ENCODE peak calls at places on chromosomes 16 and 17, in six cellular contexts. One of them, this sample, is unnamed.

GRCh38 chr16:12321363-12321762 is 344.8 kb downstream of the SNX29 start:
- DNase-seq in choroid plexus epithelial cell: no peak
- DNase-seq in AG10803: no peak
- DNase-seq in GM12865: no peak
- DNase-seq in HFF-Myc: no peak
- DNase-seq in transverse colon: no peak
- DNase-seq in this sample: no peak

GRCh38 chr16:10113248-10113647 is 69.0 kb downstream of the GRIN2A start:
- DNase-seq in choroid plexus epithelial cell: no peak
- DNase-seq in AG10803: no peak
- DNase-seq in GM12865: no peak
- DNase-seq in HFF-Myc: no peak
- DNase-seq in transverse colon: no peak
- DNase-seq in this sample: no peak

GRCh38 chr16:1335211-1335971 is 1.9 kb downstream of the BAIAP3 start:
- DNase-seq in choroid plexus epithelial cell: no peak
- DNase-seq in AG10803: no peak
- DNase-seq in GM12865: no peak
- DNase-seq in HFF-Myc: no peak
- DNase-seq in transverse colon: no peak
- DNase-seq in this sample: no peak

GRCh38 chr16:86033016-86033474 is 134.1 kb downstream of the IRF8 start:
- DNase-seq in choroid plexus epithelial cell: no peak
- DNase-seq in AG10803: no peak
- DNase-seq in GM12865: no peak
- DNase-seq in HFF-Myc: no peak
- DNase-seq in transverse colon: no peak
- DNase-seq in this sample: no peak

GRCh38 chr17:43669971-43670644 is 8.4 kb upstream of the MEOX1 start:
- DNase-seq in choroid plexus epithelial cell: peak
- DNase-seq in AG10803: no peak
- DNase-seq in GM12865: no peak
- DNase-seq in HFF-Myc: no peak
- DNase-seq in transverse colon: peak
- DNase-seq in this sample: peak

GRCh38 chr16:48197294-48197693 is 41.5 kb upstream of the ABCC12 start:
- DNase-seq in choroid plexus epithelial cell: no peak
- DNase-seq in AG10803: no peak
- DNase-seq in GM12865: no peak
- DNase-seq in HFF-Myc: no peak
- DNase-seq in transverse colon: no peak
- DNase-seq in this sample: no peak

GRCh38 chr17:29619251-29619650 is 3.5 kb downstream of the CORO6 start:
- DNase-seq in choroid plexus epithelial cell: peak
- DNase-seq in AG10803: peak
- DNase-seq in GM12865: no peak
- DNase-seq in HFF-Myc: no peak
- DNase-seq in transverse colon: no peak
- DNase-seq in this sample: no peak

GRCh38 chr17:43940630-43941029 is 1.6 kb downstream of the PPY start:
- DNase-seq in choroid plexus epithelial cell: peak
- DNase-seq in AG10803: peak
- DNase-seq in GM12865: no peak
- DNase-seq in HFF-Myc: no peak
- DNase-seq in transverse colon: no peak
- DNase-seq in this sample: no peak

GRCh38 chr17:75159196-75160031 is 5.1 kb upstream of the JPT1 start:
- DNase-seq in choroid plexus epithelial cell: peak
- DNase-seq in AG10803: no peak
- DNase-seq in GM12865: no peak
- DNase-seq in HFF-Myc: no peak
- DNase-seq in transverse colon: no peak
- DNase-seq in this sample: no peak

GRCh38 chr17:71922439-71922838 is 198.4 kb upstream of the SOX9 start:
- DNase-seq in choroid plexus epithelial cell: peak
- DNase-seq in AG10803: peak
- DNase-seq in GM12865: peak
- DNase-seq in HFF-Myc: no peak
- DNase-seq in transverse colon: no peak
- DNase-seq in this sample: no peak

GRCh38 chr17:73292031-73292531 is 19.7 kb downstream of the CDC42EP4 start:
- DNase-seq in choroid plexus epithelial cell: peak
- DNase-seq in AG10803: peak
- DNase-seq in GM12865: no peak
- DNase-seq in HFF-Myc: no peak
- DNase-seq in transverse colon: no peak
- DNase-seq in this sample: no peak

GRCh38 chr17:28526381-28526780 is 20.2 kb downstream of the FOXN1 start:
- DNase-seq in choroid plexus epithelial cell: no peak
- DNase-seq in AG10803: no peak
- DNase-seq in GM12865: no peak
- DNase-seq in HFF-Myc: no peak
- DNase-seq in transverse colon: no peak
- DNase-seq in this sample: no peak

GRCh38 chr17:43477832-43478634 is 5.7 kb upstream of the DHX8 start:
- DNase-seq in choroid plexus epithelial cell: no peak
- DNase-seq in AG10803: peak
- DNase-seq in GM12865: no peak
- DNase-seq in HFF-Myc: no peak
- DNase-seq in transverse colon: no peak
- DNase-seq in this sample: no peak

GRCh38 chr17:10127819-10128375 is 70.5 kb downstream of the GAS7 start:
- DNase-seq in choroid plexus epithelial cell: peak
- DNase-seq in AG10803: peak
- DNase-seq in GM12865: no peak
- DNase-seq in HFF-Myc: peak
- DNase-seq in transverse colon: peak
- DNase-seq in this sample: peak

GRCh38 chr17:31357831-31358400 is 33.6 kb upstream of the RAB11FIP4 start:
- DNase-seq in choroid plexus epithelial cell: peak
- DNase-seq in AG10803: peak
- DNase-seq in GM12865: no peak
- DNase-seq in HFF-Myc: no peak
- DNase-seq in transverse colon: no peak
- DNase-seq in this sample: no peak

GRCh38 chr16:2842340-2843000 is 12.4 kb downstream of the ZG16B start:
- DNase-seq in choroid plexus epithelial cell: peak
- DNase-seq in AG10803: no peak
- DNase-seq in GM12865: peak
- DNase-seq in HFF-Myc: no peak
- DNase-seq in transverse colon: peak
- DNase-seq in this sample: peak

GRCh38 chr17:32396343-32396742 is 46.4 kb downstream of the ZNF207 start:
- DNase-seq in choroid plexus epithelial cell: no peak
- DNase-seq in AG10803: no peak
- DNase-seq in GM12865: no peak
- DNase-seq in HFF-Myc: no peak
- DNase-seq in transverse colon: peak
- DNase-seq in this sample: peak

GRCh38 chr17:82869536-82869935 is 29.7 kb upstream of the ZNF750 start:
- DNase-seq in choroid plexus epithelial cell: no peak
- DNase-seq in AG10803: no peak
- DNase-seq in GM12865: no peak
- DNase-seq in HFF-Myc: no peak
- DNase-seq in transverse colon: no peak
- DNase-seq in this sample: no peak

GRCh38 chr17:72474243-72474642 is 353.4 kb downstream of the SOX9 start:
- DNase-seq in choroid plexus epithelial cell: no peak
- DNase-seq in AG10803: no peak
- DNase-seq in GM12865: no peak
- DNase-seq in HFF-Myc: no peak
- DNase-seq in transverse colon: no peak
- DNase-seq in this sample: no peak

GRCh38 chr17:65364408-65364807 is 197.0 kb downstream of the AXIN2 start:
- DNase-seq in choroid plexus epithelial cell: no peak
- DNase-seq in AG10803: no peak
- DNase-seq in GM12865: no peak
- DNase-seq in HFF-Myc: no peak
- DNase-seq in transverse colon: no peak
- DNase-seq in this sample: no peak

GRCh38 chr17:35167046-35167445 is 19.4 kb downstream of the UNC45B start:
- DNase-seq in choroid plexus epithelial cell: no peak
- DNase-seq in AG10803: no peak
- DNase-seq in GM12865: no peak
- DNase-seq in HFF-Myc: no peak
- DNase-seq in transverse colon: no peak
- DNase-seq in this sample: no peak

GRCh38 chr17:80007939-80008338 is 27.7 kb downstream of the TBC1D16 start:
- DNase-seq in choroid plexus epithelial cell: no peak
- DNase-seq in AG10803: no peak
- DNase-seq in GM12865: no peak
- DNase-seq in HFF-Myc: no peak
- DNase-seq in transverse colon: no peak
- DNase-seq in this sample: no peak

GRCh38 chr17:732788-733720 is 658 bp downstream of the TLCD3A start:
- DNase-seq in choroid plexus epithelial cell: peak
- DNase-seq in AG10803: peak
- DNase-seq in GM12865: peak
- DNase-seq in HFF-Myc: no peak
- DNase-seq in transverse colon: peak
- DNase-seq in this sample: peak

GRCh38 chr16:88681084-88681680 is 5.1 kb downstream of the SNAI3 start:
- DNase-seq in choroid plexus epithelial cell: no peak
- DNase-seq in AG10803: no peak
- DNase-seq in GM12865: peak
- DNase-seq in HFF-Myc: no peak
- DNase-seq in transverse colon: peak
- DNase-seq in this sample: peak

GRCh38 chr17:64448665-64449512 is at the start of gene MILR1:
- DNase-seq in choroid plexus epithelial cell: peak
- DNase-seq in AG10803: peak
- DNase-seq in GM12865: peak
- DNase-seq in HFF-Myc: peak
- DNase-seq in transverse colon: peak
- DNase-seq in this sample: peak

GRCh38 chr16:22635345-22635744 is 124.7 kb downstream of the NPIPB5 start:
- DNase-seq in choroid plexus epithelial cell: no peak
- DNase-seq in AG10803: no peak
- DNase-seq in GM12865: no peak
- DNase-seq in HFF-Myc: no peak
- DNase-seq in transverse colon: no peak
- DNase-seq in this sample: no peak

GRCh38 chr16:67173323-67173722 is 3.0 kb downstream of the NOL3 start:
- DNase-seq in choroid plexus epithelial cell: no peak
- DNase-seq in AG10803: no peak
- DNase-seq in GM12865: no peak
- DNase-seq in HFF-Myc: no peak
- DNase-seq in transverse colon: no peak
- DNase-seq in this sample: peak

GRCh38 chr17:40445769-40446468 is 2.7 kb downstream of the IGFBP4 start:
- DNase-seq in choroid plexus epithelial cell: peak
- DNase-seq in AG10803: no peak
- DNase-seq in GM12865: no peak
- DNase-seq in HFF-Myc: no peak
- DNase-seq in transverse colon: no peak
- DNase-seq in this sample: no peak
- H3K4me3 ChIP-seq in choroid plexus epithelial cell: peak
- H3K4me3 ChIP-seq in AG10803: peak
- H3K4me3 ChIP-seq in GM12865: no peak
- H3K4me3 ChIP-seq in HFF-Myc: peak
- H3K4me3 ChIP-seq in transverse colon: peak
- H3K4me3 ChIP-seq in this sample: peak

GRCh38 chr16:84755004-84755672 is 55.3 kb downstream of the USP10 start:
- DNase-seq in choroid plexus epithelial cell: no peak
- DNase-seq in AG10803: no peak
- DNase-seq in GM12865: peak
- DNase-seq in HFF-Myc: no peak
- DNase-seq in transverse colon: no peak
- DNase-seq in this sample: no peak
- H3K4me3 ChIP-seq in choroid plexus epithelial cell: no peak
- H3K4me3 ChIP-seq in AG10803: no peak
- H3K4me3 ChIP-seq in GM12865: no peak
- H3K4me3 ChIP-seq in HFF-Myc: no peak
- H3K4me3 ChIP-seq in transverse colon: no peak
- H3K4me3 ChIP-seq in this sample: no peak

GRCh38 chr17:69538795-69539194 is 124.3 kb downstream of the MAP2K6 start:
- DNase-seq in choroid plexus epithelial cell: no peak
- DNase-seq in AG10803: no peak
- DNase-seq in GM12865: no peak
- DNase-seq in HFF-Myc: no peak
- DNase-seq in transverse colon: no peak
- DNase-seq in this sample: no peak

GRCh38 chr17:69535022-69535570 is 120.6 kb downstream of the MAP2K6 start:
- DNase-seq in choroid plexus epithelial cell: no peak
- DNase-seq in AG10803: no peak
- DNase-seq in GM12865: no peak
- DNase-seq in HFF-Myc: no peak
- DNase-seq in transverse colon: peak
- DNase-seq in this sample: no peak

GRCh38 chr17:69539274-69539673 is 124.8 kb downstream of the MAP2K6 start:
- DNase-seq in choroid plexus epithelial cell: peak
- DNase-seq in AG10803: no peak
- DNase-seq in GM12865: no peak
- DNase-seq in HFF-Myc: no peak
- DNase-seq in transverse colon: no peak
- DNase-seq in this sample: no peak

GRCh38 chr17:69540356-69540755 is 125.9 kb downstream of the MAP2K6 start:
- DNase-seq in choroid plexus epithelial cell: peak
- DNase-seq in AG10803: peak
- DNase-seq in GM12865: no peak
- DNase-seq in HFF-Myc: no peak
- DNase-seq in transverse colon: no peak
- DNase-seq in this sample: no peak

GRCh38 chr17:69539781-69540319 is 125.4 kb downstream of the MAP2K6 start:
- DNase-seq in choroid plexus epithelial cell: peak
- DNase-seq in AG10803: peak
- DNase-seq in GM12865: no peak
- DNase-seq in HFF-Myc: peak
- DNase-seq in transverse colon: no peak
- DNase-seq in this sample: peak
- H3K4me3 ChIP-seq in choroid plexus epithelial cell: no peak
- H3K4me3 ChIP-seq in AG10803: no peak
- H3K4me3 ChIP-seq in GM12865: no peak
- H3K4me3 ChIP-seq in HFF-Myc: no peak
- H3K4me3 ChIP-seq in transverse colon: no peak
- H3K4me3 ChIP-seq in this sample: no peak

GRCh38 chr17:19376799-19377198 is 1.5 kb upstream of the MAPK7 start:
- DNase-seq in choroid plexus epithelial cell: no peak
- DNase-seq in AG10803: no peak
- DNase-seq in GM12865: peak
- DNase-seq in HFF-Myc: no peak
- DNase-seq in transverse colon: no peak
- DNase-seq in this sample: peak

GRCh38 chr17:19372004-19372365 is 6.3 kb upstream of the MAPK7 start:
- DNase-seq in choroid plexus epithelial cell: no peak
- DNase-seq in AG10803: no peak
- DNase-seq in GM12865: no peak
- DNase-seq in HFF-Myc: no peak
- DNase-seq in transverse colon: no peak
- DNase-seq in this sample: no peak

GRCh38 chr17:19372439-19372838 is 5.9 kb upstream of the MAPK7 start:
- DNase-seq in choroid plexus epithelial cell: no peak
- DNase-seq in AG10803: no peak
- DNase-seq in GM12865: no peak
- DNase-seq in HFF-Myc: no peak
- DNase-seq in transverse colon: no peak
- DNase-seq in this sample: no peak

GRCh38 chr17:19372866-19373505 is 5.3 kb upstream of the MAPK7 start:
- DNase-seq in choroid plexus epithelial cell: no peak
- DNase-seq in AG10803: no peak
- DNase-seq in GM12865: no peak
- DNase-seq in HFF-Myc: no peak
- DNase-seq in transverse colon: no peak
- DNase-seq in this sample: no peak

GRCh38 chr17:19374136-19374535 is 4.2 kb upstream of the MAPK7 start:
- DNase-seq in choroid plexus epithelial cell: no peak
- DNase-seq in AG10803: no peak
- DNase-seq in GM12865: no peak
- DNase-seq in HFF-Myc: no peak
- DNase-seq in transverse colon: no peak
- DNase-seq in this sample: no peak
- H3K4me3 ChIP-seq in choroid plexus epithelial cell: no peak
- H3K4me3 ChIP-seq in AG10803: no peak
- H3K4me3 ChIP-seq in GM12865: no peak
- H3K4me3 ChIP-seq in HFF-Myc: no peak
- H3K4me3 ChIP-seq in transverse colon: no peak
- H3K4me3 ChIP-seq in this sample: no peak

This sample was measured in colonic mucosa.